ENCODE peak calls at places on chromosomes 6 and 20, in four cellular contexts. K, H, Y and J are unnamed samples.

GRCh38 chr20:64103871-64104666 is 3.3 kb downstream of the NPBWR2 start:
- DNase-seq in H (no peak), Y (no peak), K (no peak), J (peak; percentile 6)

GRCh38 chr6:56891754-56892153 is 63.2 kb upstream of the BEND6 start:
- DNase-seq in H (no peak), K (no peak), Y (no peak), J (no peak)

GRCh38 chr6:47924001-47924400 is 142.2 kb downstream of the OPN5 start:
- DNase-seq in H (no peak), Y (no peak), K (no peak), J (no peak)

GRCh38 chr6:149130093-149130872 is 187.2 kb upstream of the TAB2 start:
- DNase-seq in K (no peak), Y (no peak), H (peak; percentile 61), J (no peak)

GRCh38 chr6:168377481-168377850 is 57.9 kb upstream of the DACT2 start:
- DNase-seq in K (no peak), Y (no peak), H (no peak), J (no peak)

GRCh38 chr6:134398453-134398852 is 80.5 kb upstream of the SGK1 start:
- DNase-seq in H (no peak), K (no peak), Y (no peak), J (peak; percentile 25)

GRCh38 chr6:166782541-166782940 is 155.5 kb upstream of the RPS6KA2 start:
- DNase-seq in H (no peak), Y (no peak), K (no peak), J (no peak)

GRCh38 chr6:157447735-157448134 is 66.7 kb downstream of the ZDHHC14 start:
- DNase-seq in Y (no peak), K (no peak), H (no peak), J (no peak)

GRCh38 chr6:133817460-133818047 is 71.4 kb upstream of the TCF21 start:
- DNase-seq in H (no peak), Y (peak; percentile 24), K (no peak), J (no peak)

GRCh38 chr20:48952656-48953055 is 31.1 kb downstream of the ARFGEF2 start:
- DNase-seq in Y (no peak), H (no peak), K (no peak), J (no peak)

GRCh38 chr6:5260111-5260620 is 584 bp downstream of the LYRM4 start:
- DNase-seq in Y (peak; percentile 45), K (peak; percentile 73), H (peak; percentile 76), J (peak; percentile 40)

GRCh38 chr6:166997768-166998255 is 1.4 kb upstream of the CEP43 start:
- DNase-seq in K (peak; percentile 25), H (peak; percentile 87), Y (no peak), J (no peak)

GRCh38 chr6:68427630-68428029 is 207.5 kb upstream of the ADGRB3 start:
- DNase-seq in H (no peak), K (no peak), Y (no peak), J (no peak)

GRCh38 chr20:5688431-5688972 is 61.7 kb upstream of the SHLD1 start:
- DNase-seq in H (no peak), Y (no peak), K (no peak), J (no peak)

GRCh38 chr6:46323312-46323965 is 152.7 kb upstream of the ENPP5 start:
- DNase-seq in Y (no peak), H (no peak), K (no peak), J (peak; percentile 20)